ENCODE peak calls at places on chromosome 1, in seven cellular contexts. One of them, this sample, is unnamed.

GRCh38 chr1:51990478-51990965 is at the start of gene RAB3B:
- DNase-seq in stomach: peak; percentile 81
- DNase-seq in WTC11: peak; percentile 99
- DNase-seq in kidney: peak; percentile 83
- DNase-seq in neural crest cell: peak; percentile 69
- DNase-seq in AG04449: no peak
- DNase-seq in fibroblast of the aortic adventitia: peak; percentile 57
- DNase-seq in this sample: peak; percentile 13

GRCh38 chr1:228337711-228338520 is 68.7 kb downstream of the TRIM11 start:
- DNase-seq in kidney: peak; percentile 59
- DNase-seq in AG04449: no peak
- DNase-seq in fibroblast of the aortic adventitia: no peak
- DNase-seq in WTC11: no peak
- DNase-seq in stomach: no peak
- DNase-seq in neural crest cell: no peak
- DNase-seq in this sample: no peak

GRCh38 chr1:229158317-229159294 is 112.3 kb upstream of the RAB4A start:
- DNase-seq in fibroblast of the aortic adventitia: no peak
- DNase-seq in AG04449: no peak
- DNase-seq in WTC11: no peak
- DNase-seq in stomach: no peak
- DNase-seq in kidney: no peak
- DNase-seq in neural crest cell: no peak
- DNase-seq in this sample: no peak

GRCh38 chr1:29832471-29832870 is 596.1 kb downstream of the PTPRU start:
- DNase-seq in WTC11: no peak
- DNase-seq in stomach: peak; percentile 17
- DNase-seq in kidney: no peak
- DNase-seq in fibroblast of the aortic adventitia: no peak
- DNase-seq in neural crest cell: no peak
- DNase-seq in AG04449: no peak
- DNase-seq in this sample: no peak

GRCh38 chr1:244054924-244055263 is 3.8 kb downstream of the ZBTB18 start:
- DNase-seq in stomach: no peak
- DNase-seq in WTC11: no peak
- DNase-seq in AG04449: no peak
- DNase-seq in kidney: no peak
- DNase-seq in fibroblast of the aortic adventitia: no peak
- DNase-seq in neural crest cell: no peak
- DNase-seq in this sample: no peak

GRCh38 chr1:180841460-180841859 is 71.2 kb upstream of the KIAA1614 start:
- DNase-seq in kidney: no peak
- DNase-seq in neural crest cell: no peak
- DNase-seq in stomach: no peak
- DNase-seq in fibroblast of the aortic adventitia: no peak
- DNase-seq in AG04449: no peak
- DNase-seq in WTC11: no peak
- DNase-seq in this sample: no peak

GRCh38 chr1:169483500-169483966 is 2.2 kb downstream of the SLC19A2 start:
- DNase-seq in stomach: peak; percentile 62
- DNase-seq in neural crest cell: no peak
- DNase-seq in kidney: no peak
- DNase-seq in WTC11: no peak
- DNase-seq in fibroblast of the aortic adventitia: peak; percentile 68
- DNase-seq in AG04449: no peak
- DNase-seq in this sample: no peak

GRCh38 chr1:227281371-227281770 is 36.9 kb downstream of the CDC42BPA start:
- DNase-seq in kidney: no peak
- DNase-seq in fibroblast of the aortic adventitia: no peak
- DNase-seq in AG04449: no peak
- DNase-seq in WTC11: no peak
- DNase-seq in stomach: no peak
- DNase-seq in neural crest cell: no peak
- DNase-seq in this sample: no peak

GRCh38 chr1:29518183-29518835 is 282.0 kb downstream of the PTPRU start:
- DNase-seq in stomach: peak; percentile 10
- DNase-seq in WTC11: peak; percentile 5
- DNase-seq in kidney: no peak
- DNase-seq in neural crest cell: no peak
- DNase-seq in fibroblast of the aortic adventitia: no peak
- DNase-seq in AG04449: no peak
- DNase-seq in this sample: no peak

GRCh38 chr1:209190591-209191241 is 392.8 kb upstream of the CAMK1G start:
- DNase-seq in AG04449: no peak
- DNase-seq in stomach: peak; percentile 59
- DNase-seq in neural crest cell: peak; percentile 61
- DNase-seq in WTC11: peak; percentile 86
- DNase-seq in fibroblast of the aortic adventitia: peak; percentile 37
- DNase-seq in kidney: peak; percentile 68
- DNase-seq in this sample: peak; percentile 9

GRCh38 chr1:72526926-72527325 is 244.6 kb upstream of the NEGR1 start:
- DNase-seq in fibroblast of the aortic adventitia: peak; percentile 40
- DNase-seq in kidney: no peak
- DNase-seq in stomach: no peak
- DNase-seq in neural crest cell: no peak
- DNase-seq in WTC11: no peak
- DNase-seq in AG04449: no peak
- DNase-seq in this sample: no peak

GRCh38 chr1:214857716-214858115 is 224.8 kb upstream of the KCNK2 start:
- DNase-seq in fibroblast of the aortic adventitia: no peak
- DNase-seq in WTC11: no peak
- DNase-seq in kidney: no peak
- DNase-seq in AG04449: no peak
- DNase-seq in neural crest cell: no peak
- DNase-seq in stomach: no peak
- DNase-seq in this sample: no peak

GRCh38 chr1:235250430-235250829 is 77.5 kb downstream of the ARID4B start:
- DNase-seq in stomach: no peak
- DNase-seq in AG04449: no peak
- DNase-seq in kidney: no peak
- DNase-seq in neural crest cell: no peak
- DNase-seq in fibroblast of the aortic adventitia: no peak
- DNase-seq in WTC11: no peak
- DNase-seq in this sample: no peak

GRCh38 chr1:109806733-109807397 is 43.1 kb upstream of the EPS8L3 start:
- DNase-seq in neural crest cell: no peak
- DNase-seq in kidney: peak; percentile 64
- DNase-seq in fibroblast of the aortic adventitia: no peak
- DNase-seq in WTC11: no peak
- DNase-seq in AG04449: no peak
- DNase-seq in stomach: peak; percentile 21
- DNase-seq in this sample: no peak

GRCh38 chr1:227885135-227885647 is 62.5 kb downstream of the WNT9A start:
- DNase-seq in fibroblast of the aortic adventitia: no peak
- DNase-seq in WTC11: no peak
- DNase-seq in neural crest cell: no peak
- DNase-seq in AG04449: no peak
- DNase-seq in stomach: peak; percentile 24
- DNase-seq in kidney: no peak
- DNase-seq in this sample: no peak

GRCh38 chr1:247421074-247421473 is 5.1 kb downstream of the NLRP3 start:
- DNase-seq in kidney: peak; percentile 12
- DNase-seq in stomach: no peak
- DNase-seq in neural crest cell: no peak
- DNase-seq in fibroblast of the aortic adventitia: no peak
- DNase-seq in WTC11: no peak
- DNase-seq in AG04449: no peak
- DNase-seq in this sample: no peak

GRCh38 chr1:183918589-183918988 is 113.7 kb downstream of the RGL1 start:
- DNase-seq in WTC11: no peak
- DNase-seq in kidney: no peak
- DNase-seq in AG04449: no peak
- DNase-seq in neural crest cell: no peak
- DNase-seq in stomach: no peak
- DNase-seq in fibroblast of the aortic adventitia: no peak
- DNase-seq in this sample: no peak

GRCh38 chr1:175599212-175599681 is 144.1 kb downstream of the TNR start:
- DNase-seq in fibroblast of the aortic adventitia: no peak
- DNase-seq in AG04449: no peak
- DNase-seq in kidney: no peak
- DNase-seq in WTC11: peak; percentile 64
- DNase-seq in stomach: no peak
- DNase-seq in neural crest cell: peak; percentile 46
- DNase-seq in this sample: no peak

GRCh38 chr1:119453021-119453420 is 38.1 kb downstream of the HSD3B2 start:
- DNase-seq in WTC11: no peak
- DNase-seq in fibroblast of the aortic adventitia: peak; percentile 79
- DNase-seq in neural crest cell: no peak
- DNase-seq in kidney: no peak
- DNase-seq in stomach: no peak
- DNase-seq in AG04449: peak; percentile 19
- DNase-seq in this sample: no peak

GRCh38 chr1:112706505-112707216 is at the start of gene RHOC:
- DNase-seq in AG04449: no peak
- DNase-seq in fibroblast of the aortic adventitia: peak; percentile 50
- DNase-seq in kidney: peak; percentile 92
- DNase-seq in WTC11: peak; percentile 62
- DNase-seq in neural crest cell: peak; percentile 59
- DNase-seq in stomach: peak; percentile 75
- DNase-seq in this sample: no peak

GRCh38 chr1:56525463-56526155 is 53.8 kb downstream of the PLPP3 start:
- DNase-seq in fibroblast of the aortic adventitia: no peak
- DNase-seq in stomach: peak; percentile 36
- DNase-seq in kidney: no peak
- DNase-seq in AG04449: no peak
- DNase-seq in WTC11: no peak
- DNase-seq in neural crest cell: no peak
- DNase-seq in this sample: no peak

GRCh38 chr1:23743287-23744052 is at the start of gene ELOA:
- DNase-seq in stomach: peak; percentile 77
- DNase-seq in fibroblast of the aortic adventitia: peak; percentile 48
- DNase-seq in neural crest cell: peak; percentile 58
- DNase-seq in AG04449: no peak
- DNase-seq in kidney: peak; percentile 93
- DNase-seq in WTC11: peak; percentile 80
- DNase-seq in this sample: peak; percentile 28

GRCh38 chr1:154866995-154867795 is 2.9 kb downstream of the KCNN3 start:
- DNase-seq in kidney: peak; percentile 75
- DNase-seq in fibroblast of the aortic adventitia: peak; percentile 69
- DNase-seq in WTC11: no peak
- DNase-seq in AG04449: peak; percentile 45
- DNase-seq in stomach: peak; percentile 36
- DNase-seq in neural crest cell: no peak
- DNase-seq in this sample: no peak

GRCh38 chr1:181726608-181727007 is 243.3 kb downstream of the CACNA1E start:
- DNase-seq in AG04449: no peak
- DNase-seq in kidney: no peak
- DNase-seq in neural crest cell: no peak
- DNase-seq in WTC11: no peak
- DNase-seq in stomach: no peak
- DNase-seq in fibroblast of the aortic adventitia: no peak
- DNase-seq in this sample: no peak

GRCh38 chr1:92837062-92837461 is 5.2 kb downstream of the RPL5 start:
- DNase-seq in stomach: no peak
- DNase-seq in kidney: no peak
- DNase-seq in neural crest cell: no peak
- DNase-seq in WTC11: no peak
- DNase-seq in fibroblast of the aortic adventitia: no peak
- DNase-seq in AG04449: no peak
- DNase-seq in this sample: no peak

GRCh38 chr1:12594966-12595838 is 22.8 kb downstream of the DHRS3 start:
- DNase-seq in stomach: peak; percentile 63
- DNase-seq in neural crest cell: no peak
- DNase-seq in kidney: peak; percentile 96
- DNase-seq in AG04449: no peak
- DNase-seq in fibroblast of the aortic adventitia: peak; percentile 90
- DNase-seq in WTC11: peak; percentile 86
- DNase-seq in this sample: no peak

GRCh38 chr1:31587720-31588423 is 11.6 kb downstream of the TINAGL1 start:
- DNase-seq in kidney: peak; percentile 90
- DNase-seq in WTC11: peak; percentile 85
- DNase-seq in AG04449: no peak
- DNase-seq in neural crest cell: peak; percentile 52
- DNase-seq in fibroblast of the aortic adventitia: no peak
- DNase-seq in stomach: peak; percentile 71
- DNase-seq in this sample: no peak

GRCh38 chr1:2394220-2394619 is 2.6 kb downstream of the RER1 start:
- DNase-seq in fibroblast of the aortic adventitia: no peak
- DNase-seq in stomach: no peak
- DNase-seq in kidney: no peak
- DNase-seq in WTC11: no peak
- DNase-seq in AG04449: no peak
- DNase-seq in neural crest cell: no peak
- DNase-seq in this sample: no peak

GRCh38 chr1:66403031-66403731 is 130.8 kb upstream of the SGIP1 start:
- DNase-seq in fibroblast of the aortic adventitia: peak; percentile 42
- DNase-seq in WTC11: no peak
- DNase-seq in kidney: no peak
- DNase-seq in neural crest cell: no peak
- DNase-seq in stomach: no peak
- DNase-seq in AG04449: no peak
- DNase-seq in this sample: no peak
- TF ChIP-seq CTCF in fibroblast of the aortic adventitia: no peak
- TF ChIP-seq CTCF in WTC11: no peak
- TF ChIP-seq CTCF in kidney: no peak
- TF ChIP-seq CTCF in neural crest cell: no peak
- TF ChIP-seq CTCF in stomach: no peak
- TF ChIP-seq CTCF in AG04449: no peak
- TF ChIP-seq CTCF in this sample: no peak

GRCh38 chr1:162977944-162978568 is 91.1 kb upstream of the RGS4 start:
- DNase-seq in AG04449: no peak
- DNase-seq in fibroblast of the aortic adventitia: no peak
- DNase-seq in WTC11: no peak
- DNase-seq in neural crest cell: no peak
- DNase-seq in kidney: no peak
- DNase-seq in stomach: no peak
- DNase-seq in this sample: no peak
- TF ChIP-seq CTCF in AG04449: no peak
- TF ChIP-seq CTCF in fibroblast of the aortic adventitia: no peak
- TF ChIP-seq CTCF in WTC11: no peak
- TF ChIP-seq CTCF in neural crest cell: no peak
- TF ChIP-seq CTCF in kidney: no peak
- TF ChIP-seq CTCF in stomach: no peak
- TF ChIP-seq CTCF in this sample: no peak

GRCh38 chr1:220887202-220887867 is 8.1 kb downstream of the HLX start:
- DNase-seq in neural crest cell: no peak
- DNase-seq in stomach: no peak
- DNase-seq in WTC11: peak; percentile 62
- DNase-seq in kidney: peak; percentile 76
- DNase-seq in AG04449: no peak
- DNase-seq in fibroblast of the aortic adventitia: no peak
- DNase-seq in this sample: no peak
- TF ChIP-seq CTCF in neural crest cell: no peak
- TF ChIP-seq CTCF in stomach: no peak
- TF ChIP-seq CTCF in WTC11: no peak
- TF ChIP-seq CTCF in kidney: no peak
- TF ChIP-seq CTCF in AG04449: no peak
- TF ChIP-seq CTCF in fibroblast of the aortic adventitia: no peak
- TF ChIP-seq CTCF in this sample: no peak

DNA sequence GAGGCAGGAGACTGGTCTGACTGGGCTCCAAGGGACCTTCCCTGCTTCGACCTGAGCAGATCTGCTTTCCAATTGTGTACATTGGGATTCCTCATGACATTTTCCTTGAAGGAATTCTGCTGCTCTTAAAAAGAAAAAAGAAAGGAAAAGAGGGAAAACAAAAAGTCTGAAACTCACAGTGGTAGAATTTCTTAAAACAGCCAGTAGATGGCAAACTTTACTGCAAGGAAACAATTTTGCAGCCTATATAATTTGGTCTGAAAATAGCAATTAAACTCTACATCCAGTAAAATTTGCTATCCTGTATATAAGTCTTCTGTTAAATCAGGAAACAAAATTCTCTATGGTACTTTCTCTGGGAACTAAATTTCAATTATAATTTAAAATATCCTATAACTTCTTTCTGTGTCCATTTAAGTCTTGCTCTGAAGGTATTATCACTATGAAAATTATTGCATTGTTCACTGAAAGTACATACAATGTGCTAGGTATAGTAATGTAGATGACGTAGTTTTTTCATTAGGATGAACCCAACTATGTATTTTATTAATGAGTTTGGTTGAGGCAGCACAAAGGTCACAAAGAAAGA is 59.8 kb downstream of the CRB1 start:
- DNase-seq in neural crest cell: no peak
- DNase-seq in AG04449: no peak
- DNase-seq in WTC11: no peak
- DNase-seq in kidney: no peak
- DNase-seq in fibroblast of the aortic adventitia: peak; percentile 44
- DNase-seq in stomach: no peak
- DNase-seq in this sample: no peak
- TF ChIP-seq CTCF in neural crest cell: peak; percentile 78
- TF ChIP-seq CTCF in AG04449: peak; percentile 17
- TF ChIP-seq CTCF in WTC11: peak; percentile 36
- TF ChIP-seq CTCF in kidney: peak; percentile 42
- TF ChIP-seq CTCF in fibroblast of the aortic adventitia: peak; percentile 73
- TF ChIP-seq CTCF in stomach: no peak
- TF ChIP-seq CTCF in this sample: peak; percentile 46